ENCODE peak calls at places on chromosomes 4 and X, in five cellular contexts. S is breast epithelium, Z is tibial nerve, L is adipocyte, G is heart left ventricle. I is an unnamed sample.

GRCh38 chrX:33138677-33139249 is 72.6 kb downstream of the DMD start:
- DNase-seq in L (no peak), S (no peak), Z (no peak), G (no peak), I (no peak)

GRCh38 chr4:10120943-10121567 is 4.5 kb upstream of the WDR1 start:
- DNase-seq in L (no peak), S (no peak), Z (no peak), G (no peak), I (peak)

GRCh38 chr4:123922847-123923246 is 526.3 kb downstream of the SPRY1 start:
- DNase-seq in S (no peak), G (no peak), L (no peak), Z (no peak), I (no peak)

GRCh38 chr4:90536408-90536807 is 409.2 kb downstream of the CCSER1 start:
- DNase-seq in Z (no peak), L (no peak), S (no peak), G (no peak), I (no peak)

GRCh38 chr4:42610941-42611340 is 46.0 kb downstream of the ATP8A1 start:
- DNase-seq in G (no peak), Z (no peak), L (no peak), S (no peak), I (no peak)

GRCh38 chrX:69063486-69063885 is 101.8 kb downstream of the PJA1 start:
- DNase-seq in Z (no peak), G (no peak), S (peak), L (no peak), I (no peak)

GRCh38 chr4:168634276-168634802 is 137.5 kb downstream of the PALLD start:
- DNase-seq in G (no peak), Z (no peak), S (peak), L (peak), I (peak)

GRCh38 chr4:39846135-39846534 is 131.6 kb downstream of the PDS5A start:
- DNase-seq in Z (no peak), G (no peak), S (no peak), L (no peak), I (no peak)

GRCh38 chrX:40177942-40178715 is 80.4 kb upstream of the BCOR start:
- DNase-seq in S (no peak), Z (no peak), L (no peak), G (no peak), I (peak)

GRCh38 chr4:75002381-75002780 is 69.5 kb downstream of the PARM1 start:
- DNase-seq in Z (no peak), S (no peak), G (no peak), L (no peak), I (no peak)

GRCh38 chrX:20913760-20914159 is 460.5 kb upstream of the CNKSR2 start:
- DNase-seq in G (no peak), Z (no peak), L (peak), S (no peak), I (peak)

GRCh38 chr4:76977731-76978350 is 28.3 kb downstream of the SEPTIN11 start:
- DNase-seq in G (no peak), S (no peak), Z (no peak), L (peak), I (peak)

GRCh38 chr4:156102411-156102810 is 148.7 kb upstream of the CTSO start:
- DNase-seq in S (no peak), G (no peak), Z (no peak), L (no peak), I (no peak)

GRCh38 chrX:87664381-87664780 is 146.8 kb downstream of the KLHL4 start:
- DNase-seq in G (no peak), L (peak), Z (no peak), S (no peak), I (peak)

GRCh38 chrX:19592952-19593351 is 77.6 kb upstream of the MAP3K15 start:
- DNase-seq in S (no peak), L (no peak), G (no peak), Z (no peak), I (no peak)

GRCh38 chr4:173504181-173504503 is 25.9 kb downstream of the HAND2 start:
- DNase-seq in G (no peak), Z (no peak), S (no peak), L (no peak), I (no peak)

GRCh38 chr4:77599378-77599777 is 6.2 kb upstream of the CXCL13 start:
- DNase-seq in G (no peak), Z (no peak), S (no peak), L (peak), I (peak)

GRCh38 chr4:71498002-71498401 is 159.2 kb downstream of the SLC4A4 start:
- DNase-seq in G (no peak), L (peak), S (no peak), Z (no peak), I (no peak)

GRCh38 chr4:120018786-120019185 is 47.9 kb downstream of the MAD2L1 start:
- DNase-seq in L (no peak), G (no peak), S (no peak), Z (no peak), I (no peak)

GRCh38 chr4:6991249-6991648 is 51.9 kb upstream of the TADA2B start:
- DNase-seq in G (no peak), Z (no peak), S (no peak), L (no peak), I (no peak)
- H3K4me3 ChIP-seq in G (no peak), Z (no peak), S (no peak), L (peak), I (no peak)

GRCh38 chr4:7189066-7189465 is 3.3 kb upstream of the SORCS2 start:
- DNase-seq in L (no peak), Z (no peak), G (no peak), S (no peak), I (no peak)

GRCh38 chr4:7190668-7191545 is 1.4 kb upstream of the SORCS2 start:
- DNase-seq in Z (no peak), G (peak), S (no peak), L (no peak), I (no peak)

GRCh38 chr4:7187691-7188090 is 4.6 kb upstream of the SORCS2 start:
- DNase-seq in Z (no peak), G (no peak), S (no peak), L (no peak), I (no peak)

GRCh38 chr4:7190278-7190594 is 2.1 kb upstream of the SORCS2 start:
- DNase-seq in L (no peak), G (no peak), Z (no peak), S (no peak), I (no peak)

DNA sequence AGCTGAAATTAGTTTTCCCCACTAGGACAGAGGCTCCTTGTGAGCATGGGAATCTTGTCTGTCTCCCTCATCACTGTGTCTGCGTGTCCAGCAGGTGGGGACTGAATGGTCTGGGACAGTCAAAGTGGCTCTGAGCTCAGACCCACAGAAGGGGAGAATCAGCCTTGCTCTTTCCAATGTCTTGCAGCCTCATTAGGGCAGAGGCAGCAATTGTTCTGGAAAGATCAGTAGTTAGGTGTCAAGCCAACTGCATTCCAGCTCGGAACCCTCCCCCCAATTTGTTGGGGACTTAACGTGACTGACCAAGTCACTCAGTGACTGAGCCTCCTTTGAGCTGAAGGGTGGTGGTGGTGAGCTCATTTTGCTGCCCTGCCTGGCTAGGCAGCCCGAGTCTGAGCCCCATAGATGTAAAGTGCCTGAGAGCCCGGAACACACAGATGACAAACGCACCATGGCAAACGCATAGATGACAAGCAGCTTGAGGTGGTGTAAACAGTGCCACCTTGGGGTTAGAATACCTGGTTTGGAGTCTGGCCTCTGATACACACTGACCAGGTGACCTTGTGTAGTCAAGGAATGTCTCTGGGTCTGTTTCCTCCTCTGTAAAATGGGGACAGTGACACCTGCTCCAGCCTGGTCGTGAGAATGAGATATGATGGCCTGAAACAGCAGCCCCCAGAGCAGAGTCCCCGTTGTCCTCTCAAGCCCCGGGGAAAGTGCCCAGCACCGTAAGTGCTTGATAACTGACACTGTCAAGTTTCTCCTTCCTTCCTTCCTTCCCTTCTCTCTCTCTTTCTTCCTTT is 2.7 kb upstream of the SORCS2 start:
- DNase-seq in S (no peak), L (no peak), G (peak), Z (no peak), I (no peak)
- H3K4me3 ChIP-seq in S (no peak), L (no peak), G (no peak), Z (no peak), I (no peak)

GRCh38 chrX:136933617-136934145 is 53.2 kb upstream of the RBMX start:
- DNase-seq in G (no peak), L (no peak), S (no peak), Z (no peak), I (no peak)
- H3K4me3 ChIP-seq in G (peak), L (no peak), S (no peak), Z (no peak), I (no peak)

GRCh38 chrX:44342866-44343265 is 606 bp downstream of the EFHC2 start:
- DNase-seq in Z (no peak), G (no peak), L (no peak), S (no peak), I (no peak)
- H3K4me3 ChIP-seq in Z (peak), G (peak), L (peak), S (peak), I (no peak)

GRCh38 chrX:153941331-153942252 is 2.9 kb downstream of the RENBP start:
- DNase-seq in Z (no peak), S (no peak), G (no peak), L (no peak), I (no peak)

GRCh38 chrX:153945956-153946909 is 1.8 kb upstream of the RENBP start:
- DNase-seq in G (no peak), L (no peak), Z (no peak), S (no peak), I (no peak)

GRCh38 chrX:153946910-153947769 is 2.7 kb upstream of the RENBP start:
- DNase-seq in S (no peak), L (peak), Z (peak), G (peak), I (peak)

GRCh38 chrX:153944800-153945150 is 332 bp upstream of the RENBP start:
- DNase-seq in G (no peak), Z (no peak), S (no peak), L (no peak), I (no peak)

DNA sequence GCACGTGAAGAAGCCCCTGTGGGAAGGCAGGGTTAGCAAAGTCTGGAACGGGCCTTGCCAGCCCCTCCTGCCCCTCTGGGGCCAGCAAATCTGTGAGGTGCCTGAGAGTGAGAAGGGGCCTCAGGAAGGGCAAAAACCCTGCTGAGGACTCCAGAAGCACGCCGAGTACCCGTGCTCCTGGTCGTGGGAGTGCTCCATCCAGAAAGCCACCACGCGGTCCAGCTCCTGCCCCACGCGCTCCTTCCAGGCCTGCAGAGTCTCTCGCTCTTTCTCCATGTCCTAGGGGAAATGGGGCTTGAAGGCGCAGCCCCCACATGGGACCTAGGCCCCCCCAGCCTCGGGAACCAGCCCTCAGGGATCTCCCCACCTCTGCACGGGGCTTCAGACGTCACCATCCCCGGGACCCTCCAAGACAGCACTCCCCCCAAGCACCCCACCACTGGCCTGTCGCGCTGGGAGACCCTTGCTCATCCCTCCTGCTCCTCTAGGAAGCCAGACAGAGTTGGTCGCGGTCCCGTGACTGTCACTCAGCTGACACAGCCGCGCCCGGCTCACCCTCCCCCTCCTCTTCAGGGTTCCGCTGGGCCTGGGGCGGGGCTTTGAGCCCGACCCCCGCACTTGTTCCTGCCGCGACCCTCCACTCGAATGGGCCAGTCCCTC is at the start of gene RENBP:
- DNase-seq in Z (no peak), L (no peak), S (no peak), G (peak), I (no peak)
- H3K4me3 ChIP-seq in Z (peak), L (peak), S (peak), G (peak), I (no peak)

GRCh38 chrX:49053223-49054072 is 5.4 kb upstream of the CCDC120 start:
- DNase-seq in Z (no peak), L (peak), G (peak), S (no peak), I (peak)
- H3K4me3 ChIP-seq in Z (peak), L (peak), G (peak), S (peak), I (peak)

DNA sequence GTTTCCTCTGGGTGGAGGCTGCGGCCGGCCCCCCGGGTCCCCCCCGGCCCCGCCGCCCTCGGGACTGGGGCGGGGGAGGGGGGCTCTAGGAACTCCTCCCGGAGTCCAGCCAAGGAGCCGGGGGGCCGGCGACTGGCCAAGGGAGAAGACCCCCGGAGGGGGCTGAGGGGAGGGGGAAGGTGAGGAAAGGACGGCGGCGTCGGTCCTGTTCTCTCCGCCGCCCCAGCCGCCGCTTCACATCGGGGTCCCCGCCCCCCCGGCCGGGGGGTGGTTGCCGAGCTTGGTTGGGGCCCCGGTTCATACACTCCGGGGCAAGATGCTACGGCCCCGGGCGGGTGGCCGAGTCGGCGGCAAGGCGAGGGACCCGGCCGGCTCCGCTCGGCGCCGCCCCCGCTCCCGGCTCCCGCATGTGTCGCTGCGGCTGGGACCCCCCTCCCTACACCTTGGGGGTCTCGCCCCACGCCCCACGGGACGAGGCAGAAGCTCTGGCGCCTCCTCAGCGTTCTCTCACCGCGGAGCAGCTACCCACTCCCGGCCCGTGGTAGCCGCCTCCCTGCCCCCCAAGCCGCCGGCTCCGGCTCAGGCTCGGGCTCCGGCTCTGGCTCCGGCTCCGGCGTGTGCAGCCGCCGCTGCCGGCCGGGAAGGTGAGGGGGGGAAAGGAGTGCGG is 523 bp downstream of the FBXW7 start:
- DNase-seq in G (no peak), Z (no peak), S (no peak), L (peak), I (no peak)
- H3K4me3 ChIP-seq in G (peak), Z (peak), S (peak), L (peak), I (peak)